ENCODE peak calls at places on chromosomes 7 and 10, in eight cellular contexts. E, B, D, A, P, J, O and G are unnamed samples.

GRCh38 chr10:420154-421121 is 269.0 kb downstream of the DIP2C start:
- DNase-seq in E (peak), B (peak), D (no peak), A (peak), P (peak), J (no peak), O (no peak), G (no peak)

GRCh38 chr7:64946772-64947171 is 43.7 kb downstream of the ZNF273 start:
- DNase-seq in E (no peak), B (peak), D (no peak), A (no peak), P (no peak), J (no peak), O (peak), G (no peak)

GRCh38 chr7:140404565-140405080 is 765 bp downstream of the RAB19 start:
- DNase-seq in E (peak), B (peak), D (no peak), A (no peak), P (no peak), J (no peak), O (no peak), G (no peak)

GRCh38 chr10:124090630-124091209 is 2.7 kb downstream of the CHST15 start:
- DNase-seq in E (no peak), B (no peak), D (no peak), A (no peak), P (no peak), J (no peak), O (no peak), G (no peak)

GRCh38 chr7:110090113-110090820 is 1000.7 kb upstream of the LRRN3 start:
- DNase-seq in E (peak), B (peak), D (no peak), A (peak), P (no peak), J (no peak), O (peak), G (no peak)

GRCh38 chr10:6128591-6129383 is 40.0 kb downstream of the RBM17 start:
- DNase-seq in E (no peak), B (peak), D (no peak), A (no peak), P (peak), J (no peak), O (peak), G (no peak)

GRCh38 chr7:45592230-45592991 is 18.2 kb downstream of the ADCY1 start:
- DNase-seq in E (no peak), B (no peak), D (no peak), A (no peak), P (no peak), J (no peak), O (peak), G (no peak)

GRCh38 chr7:2173184-2173827 is 59.4 kb downstream of the MAD1L1 start:
- DNase-seq in E (peak), B (peak), D (no peak), A (no peak), P (no peak), J (no peak), O (no peak), G (peak)

GRCh38 chr10:14623931-14624330 is 150.8 kb downstream of the FAM107B start:
- DNase-seq in E (no peak), B (no peak), D (no peak), A (no peak), P (no peak), J (no peak), O (no peak), G (no peak)

GRCh38 chr7:98227939-98228338 is 16.7 kb downstream of the BHLHA15 start:
- DNase-seq in E (no peak), B (no peak), D (no peak), A (no peak), P (no peak), J (no peak), O (no peak), G (no peak)

GRCh38 chr7:16695621-16696237 is 49.7 kb downstream of the BZW2 start:
- DNase-seq in E (peak), B (peak), D (peak), A (peak), P (no peak), J (no peak), O (peak), G (peak)

GRCh38 chr10:44357141-44357540 is 27.8 kb downstream of the CXCL12 start:
- DNase-seq in E (no peak), B (no peak), D (no peak), A (no peak), P (no peak), J (no peak), O (no peak), G (no peak)

GRCh38 chr7:155440018-155440410 is 17.9 kb upstream of the EN2 start:
- DNase-seq in E (no peak), B (no peak), D (no peak), A (no peak), P (no peak), J (no peak), O (no peak), G (no peak)